ENCODE peak calls at places on chromosome 5, in six cellular contexts. F is GM19239, I is GM04504, J is neural crest cell, A is ecto neural progenitor cell, K is memory B cell. H is an unnamed sample.
A peak's percentile ranks its signal among the peaks of the same experiment; 100 is the strongest.

GRCh38 chr5:24538345-24538744 is 106.4 kb downstream of the CDH10 start:
- DNase-seq in F (no peak), J (no peak), K (no peak), I (no peak), A (no peak), H (no peak)

GRCh38 chr5:53712327-53712726 is 151.9 kb downstream of the NDUFS4 start:
- DNase-seq in J (no peak), F (no peak), K (no peak), I (peak; percentile 13), A (no peak), H (no peak)

GRCh38 chr5:159102294-159102934 is 2.7 kb upstream of the EBF1 start:
- DNase-seq in J (no peak), F (no peak), K (no peak), I (no peak), A (no peak), H (no peak)

GRCh38 chr5:93151896-93152295 is 429.1 kb downstream of the NR2F1-AS1 start:
- DNase-seq in I (no peak), K (no peak), A (no peak), J (no peak), F (no peak), H (no peak)

GRCh38 chr5:141409598-141410306 is 1.9 kb downstream of the PCDHGB6 start:
- DNase-seq in K (no peak), I (no peak), J (no peak), F (no peak), A (no peak), H (no peak)

GRCh38 chr5:149656576-149657182 is 73.4 kb upstream of the PPARGC1B start:
- DNase-seq in I (no peak), A (peak; percentile 63), K (peak; percentile 40), J (no peak), F (no peak), H (peak; percentile 72)

GRCh38 chr5:102152906-102153787 is 142.9 kb downstream of the SLCO4C1 start:
- DNase-seq in I (no peak), A (peak; percentile 50), K (no peak), J (peak; percentile 16), F (peak; percentile 15), H (no peak)

GRCh38 chr5:140073296-140073695 is 30.2 kb upstream of the NRG2 start:
- DNase-seq in K (peak; percentile 36), I (no peak), J (no peak), F (no peak), A (no peak), H (no peak)

GRCh38 chr5:132677191-132677590 is 3.4 kb downstream of the IL4 start:
- DNase-seq in A (no peak), J (no peak), I (peak; percentile 78), F (no peak), K (no peak), H (peak; percentile 73)

GRCh38 chr5:108560581-108560980 is 178.7 kb upstream of the FBXL17 start:
- DNase-seq in F (no peak), A (no peak), I (peak; percentile 74), J (no peak), K (no peak), H (no peak)

GRCh38 chr5:95261369-95262175 is 23.3 kb downstream of the MCTP1 start:
- DNase-seq in J (no peak), I (no peak), K (no peak), A (no peak), F (no peak), H (no peak)

GRCh38 chr5:9774472-9775079 is 144.4 kb upstream of the TAS2R1 start:
- DNase-seq in J (no peak), I (no peak), K (no peak), F (no peak), A (no peak), H (no peak)

GRCh38 chr5:127519527-127519926 is 2.1 kb downstream of the PRRC1 start:
- DNase-seq in J (no peak), F (no peak), I (no peak), K (no peak), A (no peak), H (no peak)

GRCh38 chr5:95669540-95669939 is 13.3 kb downstream of the SPATA9 start:
- DNase-seq in K (no peak), F (no peak), I (no peak), A (no peak), J (no peak), H (peak; percentile 26)

H was measured in stomach.